ENCODE peak calls at places on chromosomes 3 and 15, in five cellular contexts. M is HS-27A, A is GOT3, Z is NCI-H2171 treated with DMSO at 0.1 percent for 48 hours, W is mesothelial cell of epicardium. D is an unnamed sample.

GRCh38 chr15:68366314-68366713 is 65.6 kb downstream of the ITGA11 start:
- DNase-seq in M (no peak), A (no peak), Z (peak; percentile 70), W (no peak), D (no peak)

GRCh38 chr3:157154563-157155333 is 5.2 kb downstream of the CCNL1 start:
- DNase-seq in M (no peak), A (no peak), Z (no peak), W (no peak), D (no peak)

GRCh38 chr15:63478243-63478642 is 26.1 kb upstream of the USP3 start:
- DNase-seq in M (no peak), A (no peak), Z (no peak), W (no peak), D (no peak)

GRCh38 chr3:69855436-69856162 is 116.3 kb downstream of the MITF start:
- DNase-seq in M (no peak), A (no peak), Z (peak; percentile 58), W (no peak), D (no peak)

GRCh38 chr15:70910958-70911357 is 18.3 kb downstream of the LRRC49 start:
- DNase-seq in M (no peak), A (no peak), Z (no peak), W (no peak), D (no peak)

GRCh38 chr15:74451861-74452835 is 8.8 kb downstream of the UBL7 start:
- DNase-seq in M (no peak), A (no peak), Z (no peak), W (no peak), D (no peak)

GRCh38 chr15:87781959-87782625 is 474.4 kb downstream of the NTRK3 start:
- DNase-seq in M (no peak), A (no peak), Z (no peak), W (no peak), D (no peak)

GRCh38 chr3:156677120-156677479 is 2.7 kb downstream of the TIPARP start:
- DNase-seq in M (no peak), A (no peak), Z (no peak), W (no peak), D (no peak)

GRCh38 chr3:30282052-30282708 is 324.2 kb upstream of the TGFBR2 start:
- DNase-seq in M (peak; percentile 94), A (no peak), Z (no peak), W (no peak), D (no peak)

GRCh38 chr15:76799760-76800159 is 105.4 kb downstream of the SCAPER start:
- DNase-seq in M (no peak), A (no peak), Z (no peak), W (no peak), D (no peak)

GRCh38 chr15:58438956-58439355 is 7.2 kb downstream of the LIPC start:
- DNase-seq in M (peak; percentile 64), A (no peak), Z (peak; percentile 12), W (no peak), D (no peak)

GRCh38 chr3:129690406-129690805 is 83.9 kb upstream of the PLXND1 start:
- DNase-seq in M (peak; percentile 39), A (no peak), Z (peak; percentile 91), W (no peak), D (peak; percentile 6)

GRCh38 chr15:23565395-23566069 is at the start of gene MKRN3:
- DNase-seq in M (peak; percentile 22), A (peak; percentile 60), Z (peak; percentile 89), W (no peak), D (peak; percentile 58)

GRCh38 chr3:193594946-193595689 is 2.1 kb downstream of the OPA1 start:
- DNase-seq in M (no peak), A (no peak), Z (no peak), W (no peak), D (no peak)

GRCh38 chr3:17687585-17687984 is 54.8 kb downstream of the TBC1D5 start:
- DNase-seq in M (no peak), A (no peak), Z (no peak), W (no peak), D (no peak)

GRCh38 chr15:24039683-24040082 is 352.6 kb upstream of the NDN start:
- DNase-seq in M (no peak), A (no peak), Z (no peak), W (no peak), D (no peak)

GRCh38 chr15:41985236-41986160 is 13.1 kb upstream of the EHD4 start:
- DNase-seq in M (no peak), A (no peak), Z (peak; percentile 15), W (no peak), D (no peak)

GRCh38 chr3:184031187-184031792 is at the start of gene HTR3D:
- DNase-seq in M (no peak), A (no peak), Z (no peak), W (no peak), D (no peak)

GRCh38 chr15:80482686-80483085 is 78.5 kb downstream of the ARNT2 start:
- DNase-seq in M (no peak), A (no peak), Z (no peak), W (no peak), D (no peak)

GRCh38 chr15:37824717-37825382 is 109.6 kb upstream of the TMCO5A start:
- DNase-seq in M (peak; percentile 85), A (peak; percentile 3), Z (no peak), W (no peak), D (no peak)

GRCh38 chr15:92409006-92409405 is 15.3 kb downstream of the ST8SIA2 start:
- DNase-seq in M (no peak), A (no peak), Z (no peak), W (no peak), D (no peak)

GRCh38 chr3:23743141-23743784 is 62.5 kb upstream of the UBE2E1 start:
- DNase-seq in M (no peak), A (no peak), Z (peak; percentile 25), W (no peak), D (no peak)